ENCODE peak calls at places on chromosomes 16 and 17, in nine cellular contexts. One of them, this sample, is unnamed.

GRCh38 chr17:27245230-27245696 is 48.7 kb upstream of the WSB1 start:
- DNase-seq in astrocyte of the spinal cord: peak; percentile 81
- DNase-seq in DND-41: peak; percentile 44
- DNase-seq in A549: peak; percentile 95
- DNase-seq in left lung: peak; percentile 92
- DNase-seq in BE2C: peak; percentile 76
- DNase-seq in AG09309: peak; percentile 62
- DNase-seq in GM12864: peak; percentile 51
- DNase-seq in tibial artery: peak; percentile 95
- DNase-seq in this sample: peak; percentile 93

GRCh38 chr17:79562806-79563141 is 48.1 kb downstream of the RBFOX3 start:
- DNase-seq in AG09309: no peak
- DNase-seq in A549: no peak
- DNase-seq in left lung: no peak
- DNase-seq in DND-41: no peak
- DNase-seq in BE2C: no peak
- DNase-seq in GM12864: no peak
- DNase-seq in tibial artery: no peak
- DNase-seq in astrocyte of the spinal cord: no peak
- DNase-seq in this sample: no peak

GRCh38 chr17:37089998-37090397 is 141.2 kb downstream of the AATF start:
- DNase-seq in GM12864: peak; percentile 27
- DNase-seq in A549: no peak
- DNase-seq in astrocyte of the spinal cord: no peak
- DNase-seq in DND-41: peak; percentile 40
- DNase-seq in AG09309: no peak
- DNase-seq in BE2C: no peak
- DNase-seq in tibial artery: no peak
- DNase-seq in left lung: no peak
- DNase-seq in this sample: no peak

GRCh38 chr17:17063546-17064122 is 21.4 kb downstream of the MPRIP start:
- DNase-seq in DND-41: no peak
- DNase-seq in left lung: peak; percentile 81
- DNase-seq in AG09309: no peak
- DNase-seq in A549: no peak
- DNase-seq in BE2C: no peak
- DNase-seq in astrocyte of the spinal cord: no peak
- DNase-seq in GM12864: no peak
- DNase-seq in tibial artery: peak; percentile 94
- DNase-seq in this sample: no peak

GRCh38 chr16:13110124-13110796 is 208.9 kb downstream of the SHISA9 start:
- DNase-seq in left lung: no peak
- DNase-seq in DND-41: no peak
- DNase-seq in A549: peak; percentile 39
- DNase-seq in AG09309: no peak
- DNase-seq in tibial artery: peak; percentile 79
- DNase-seq in astrocyte of the spinal cord: peak; percentile 55
- DNase-seq in BE2C: no peak
- DNase-seq in GM12864: no peak
- DNase-seq in this sample: peak; percentile 93

GRCh38 chr16:82425661-82426060 is 201.1 kb upstream of the CDH13 start:
- DNase-seq in GM12864: no peak
- DNase-seq in tibial artery: no peak
- DNase-seq in AG09309: no peak
- DNase-seq in BE2C: no peak
- DNase-seq in left lung: no peak
- DNase-seq in astrocyte of the spinal cord: no peak
- DNase-seq in A549: no peak
- DNase-seq in DND-41: no peak
- DNase-seq in this sample: no peak

GRCh38 chr17:57563968-57564367 is 181.1 kb downstream of the CCDC182 start:
- DNase-seq in A549: no peak
- DNase-seq in astrocyte of the spinal cord: no peak
- DNase-seq in GM12864: no peak
- DNase-seq in AG09309: no peak
- DNase-seq in tibial artery: no peak
- DNase-seq in BE2C: peak; percentile 75
- DNase-seq in DND-41: no peak
- DNase-seq in left lung: no peak
- DNase-seq in this sample: no peak

GRCh38 chr17:3639981-3640596 is 3.5 kb downstream of the CTNS start:
- DNase-seq in BE2C: no peak
- DNase-seq in A549: no peak
- DNase-seq in GM12864: no peak
- DNase-seq in left lung: no peak
- DNase-seq in astrocyte of the spinal cord: peak; percentile 47
- DNase-seq in AG09309: peak; percentile 45
- DNase-seq in DND-41: no peak
- DNase-seq in tibial artery: no peak
- DNase-seq in this sample: peak; percentile 49

GRCh38 chr16:31870809-31871208 is 2.8 kb upstream of the ZNF267 start:
- DNase-seq in GM12864: no peak
- DNase-seq in DND-41: no peak
- DNase-seq in tibial artery: no peak
- DNase-seq in AG09309: no peak
- DNase-seq in BE2C: no peak
- DNase-seq in left lung: no peak
- DNase-seq in A549: no peak
- DNase-seq in astrocyte of the spinal cord: no peak
- DNase-seq in this sample: no peak

GRCh38 chr16:84034516-84034915 is 8.1 kb downstream of the SLC38A8 start:
- DNase-seq in tibial artery: no peak
- DNase-seq in DND-41: no peak
- DNase-seq in BE2C: no peak
- DNase-seq in astrocyte of the spinal cord: no peak
- DNase-seq in AG09309: no peak
- DNase-seq in GM12864: no peak
- DNase-seq in A549: no peak
- DNase-seq in left lung: no peak
- DNase-seq in this sample: no peak

GRCh38 chr16:4410335-4411075 is 5.9 kb downstream of the CORO7 start:
- DNase-seq in tibial artery: peak; percentile 47
- DNase-seq in astrocyte of the spinal cord: peak; percentile 93
- DNase-seq in DND-41: no peak
- DNase-seq in BE2C: peak; percentile 88
- DNase-seq in GM12864: no peak
- DNase-seq in A549: no peak
- DNase-seq in left lung: no peak
- DNase-seq in AG09309: no peak
- DNase-seq in this sample: peak; percentile 95

GRCh38 chr16:8199390-8199789 is 390.9 kb downstream of the TMEM114 start:
- DNase-seq in BE2C: no peak
- DNase-seq in AG09309: no peak
- DNase-seq in GM12864: no peak
- DNase-seq in left lung: no peak
- DNase-seq in tibial artery: no peak
- DNase-seq in astrocyte of the spinal cord: no peak
- DNase-seq in DND-41: no peak
- DNase-seq in A549: no peak
- DNase-seq in this sample: no peak

DNA sequence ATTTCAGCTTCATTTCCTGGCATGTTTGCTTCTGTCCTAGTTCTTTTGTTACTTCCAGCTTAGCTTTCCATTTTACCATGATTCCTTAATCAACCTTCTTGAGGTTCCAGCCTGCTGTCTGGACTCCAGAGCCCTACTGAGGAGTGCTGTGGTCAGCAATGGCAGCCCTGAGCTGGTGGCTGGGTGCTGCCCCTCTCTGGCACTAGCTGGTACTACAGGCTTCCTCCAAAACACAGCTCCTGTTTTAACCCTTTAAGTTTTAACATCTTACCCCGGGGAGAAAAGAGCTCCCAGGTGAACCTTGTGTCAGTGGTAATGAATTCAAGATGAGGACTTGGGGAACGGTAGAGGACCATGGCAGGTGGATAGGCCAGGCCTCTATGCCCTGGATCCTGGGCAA is 395.5 kb downstream of the TMEM114 start:
- DNase-seq in DND-41: no peak
- DNase-seq in AG09309: no peak
- DNase-seq in left lung: no peak
- DNase-seq in BE2C: peak; percentile 9
- DNase-seq in astrocyte of the spinal cord: no peak
- DNase-seq in GM12864: no peak
- DNase-seq in tibial artery: no peak
- DNase-seq in A549: no peak
- DNase-seq in this sample: no peak
- TF ChIP-seq CTCF in DND-41: peak; percentile 43
- TF ChIP-seq CTCF in AG09309: peak; percentile 5
- TF ChIP-seq CTCF in left lung: no peak
- TF ChIP-seq CTCF in BE2C: peak; percentile 42
- TF ChIP-seq CTCF in astrocyte of the spinal cord: no peak
- TF ChIP-seq CTCF in GM12864: peak; percentile 32
- TF ChIP-seq CTCF in tibial artery: no peak
- TF ChIP-seq CTCF in A549: no peak
- TF ChIP-seq CTCF in this sample: no peak

DNA sequence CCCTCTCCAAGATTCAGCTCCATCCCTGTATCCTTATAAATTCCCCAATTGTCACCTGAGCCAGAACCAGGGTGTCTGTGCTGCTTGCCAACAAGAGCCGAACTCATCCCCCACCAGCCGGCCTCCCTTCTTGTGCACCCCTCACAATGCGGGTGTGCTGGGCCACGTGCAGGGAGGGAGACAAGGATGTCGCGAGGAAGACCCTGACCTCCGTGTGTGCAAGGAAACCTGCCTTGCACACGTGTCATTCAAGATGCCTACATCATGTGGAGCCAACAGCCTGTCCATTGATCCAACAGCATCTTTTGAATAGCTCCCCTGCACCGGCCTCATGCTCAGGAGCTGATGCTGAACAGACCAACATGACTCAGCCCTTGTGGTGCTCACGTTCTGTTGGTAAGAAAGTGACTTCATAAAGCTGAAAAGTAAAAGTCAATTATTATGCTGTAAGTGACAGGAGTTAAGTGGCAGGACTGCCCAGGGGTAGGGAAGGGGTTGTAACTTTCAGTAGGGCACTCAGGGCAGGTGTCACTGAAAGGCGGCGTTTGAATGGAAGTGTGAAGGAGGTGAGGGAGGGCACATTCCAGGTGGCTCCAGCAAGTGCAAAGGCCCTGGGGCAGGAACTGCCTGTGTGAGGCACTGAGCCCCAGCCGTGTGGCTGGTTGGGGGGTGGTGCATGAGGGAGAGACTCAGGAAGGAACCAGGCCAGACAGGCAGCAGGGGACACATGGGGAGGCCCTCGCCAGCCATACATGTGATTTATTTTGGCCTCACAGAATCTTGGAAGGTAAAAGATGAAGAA is 302.2 kb downstream of the FOXL1 start:
- DNase-seq in GM12864: no peak
- DNase-seq in BE2C: no peak
- DNase-seq in A549: no peak
- DNase-seq in AG09309: no peak
- DNase-seq in tibial artery: no peak
- DNase-seq in DND-41: no peak
- DNase-seq in astrocyte of the spinal cord: no peak
- DNase-seq in left lung: no peak
- DNase-seq in this sample: peak; percentile 56
- H3K4me3 ChIP-seq in GM12864: no peak overlapping the region
- H3K4me3 ChIP-seq in BE2C: no peak overlapping the region
- H3K4me3 ChIP-seq in A549: no peak overlapping the region
- H3K4me3 ChIP-seq in AG09309: no peak overlapping the region
- H3K4me3 ChIP-seq in tibial artery: no peak overlapping the region
- H3K4me3 ChIP-seq in DND-41: no peak overlapping the region
- H3K4me3 ChIP-seq in astrocyte of the spinal cord: no peak overlapping the region
- H3K4me3 ChIP-seq in left lung: no peak overlapping the region
- H3K4me3 ChIP-seq in this sample: no peak overlapping the region

DNA sequence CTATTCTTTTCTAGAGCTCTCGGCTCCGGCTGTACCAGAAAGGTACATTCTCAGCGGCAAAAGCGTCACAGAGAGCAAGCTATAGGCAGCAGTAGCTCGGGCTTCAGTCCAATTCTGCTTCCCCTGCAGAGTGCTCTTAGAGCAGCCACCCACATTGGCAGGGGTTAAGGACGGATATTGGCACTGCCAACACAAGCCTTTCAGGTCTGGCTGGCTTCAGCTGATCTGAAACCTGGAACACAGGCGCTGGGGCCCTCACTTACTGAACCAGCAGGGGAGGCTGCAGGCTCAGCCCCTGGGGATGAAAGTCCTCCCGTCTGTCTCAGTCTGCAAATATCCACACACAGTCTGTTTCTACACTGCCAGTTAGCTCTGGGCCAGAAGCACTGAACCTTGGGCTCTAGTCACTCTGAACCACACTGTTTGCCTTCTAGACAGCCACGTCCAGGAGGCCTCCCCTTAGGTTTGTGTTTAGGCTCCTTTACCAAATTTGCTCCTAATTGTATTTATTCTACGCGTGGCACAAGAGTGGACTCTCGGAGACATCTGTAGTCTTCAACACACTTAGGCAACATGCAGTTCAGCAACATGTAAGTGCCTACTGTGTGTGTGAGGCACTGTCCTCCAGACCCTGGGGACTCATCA is 40.1 kb downstream of the HIC1 start:
- DNase-seq in left lung: peak; percentile 81
- DNase-seq in DND-41: no peak
- DNase-seq in tibial artery: peak; percentile 86
- DNase-seq in GM12864: no peak
- DNase-seq in astrocyte of the spinal cord: peak; percentile 84
- DNase-seq in BE2C: peak; percentile 49
- DNase-seq in AG09309: no peak
- DNase-seq in A549: no peak
- DNase-seq in this sample: peak; percentile 80
- TF ChIP-seq CTCF in left lung: peak; percentile 18
- TF ChIP-seq CTCF in DND-41: peak; percentile 31
- TF ChIP-seq CTCF in tibial artery: peak; percentile 85
- TF ChIP-seq CTCF in GM12864: peak; percentile 60
- TF ChIP-seq CTCF in astrocyte of the spinal cord: peak; percentile 97
- TF ChIP-seq CTCF in BE2C: peak; percentile 62
- TF ChIP-seq CTCF in AG09309: peak; percentile 72
- TF ChIP-seq CTCF in A549: no peak
- TF ChIP-seq CTCF in this sample: peak; percentile 46

DNA sequence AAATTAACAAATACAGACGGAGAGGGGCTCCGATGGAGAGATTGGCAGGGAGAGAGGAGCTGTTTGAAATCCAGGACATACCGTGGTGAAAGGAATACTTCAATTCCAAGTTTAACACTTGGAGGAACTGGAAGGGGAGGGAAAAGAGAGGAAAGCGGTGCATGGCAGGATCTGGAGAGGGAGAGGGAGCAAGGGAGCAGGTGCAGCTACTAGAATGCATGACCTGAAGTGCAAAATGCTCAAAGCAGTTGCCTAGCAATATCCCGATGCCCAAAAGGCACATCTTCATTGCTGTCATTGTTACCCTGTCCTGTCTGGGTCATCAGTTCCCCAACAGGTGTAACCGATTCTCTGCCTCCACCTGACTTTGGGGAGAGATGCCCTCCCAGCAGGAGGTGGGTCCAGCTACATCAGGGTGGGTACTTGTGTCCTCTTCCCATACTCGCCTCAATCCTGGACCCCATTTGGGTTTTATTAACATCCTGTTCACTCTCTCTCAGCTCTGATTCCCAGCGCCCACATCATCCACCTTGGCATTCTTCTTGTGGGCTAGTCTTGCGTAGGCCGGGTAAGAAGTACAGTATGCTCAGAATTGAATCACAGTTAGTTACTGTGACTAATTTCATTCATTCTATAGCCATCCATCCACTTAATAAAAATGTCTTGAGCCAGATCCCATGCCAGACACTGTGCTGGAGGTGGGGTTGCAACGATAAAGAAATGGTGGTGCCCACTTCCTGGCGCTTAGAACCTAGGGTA is 37.4 kb upstream of the EMP2 start:
- DNase-seq in A549: no peak
- DNase-seq in DND-41: no peak
- DNase-seq in left lung: no peak
- DNase-seq in GM12864: no peak
- DNase-seq in astrocyte of the spinal cord: peak; percentile 29
- DNase-seq in AG09309: no peak
- DNase-seq in BE2C: no peak
- DNase-seq in tibial artery: no peak
- DNase-seq in this sample: no peak
- H3K4me3 ChIP-seq in A549: no peak overlapping the region
- H3K4me3 ChIP-seq in DND-41: no peak overlapping the region
- H3K4me3 ChIP-seq in left lung: no peak overlapping the region
- H3K4me3 ChIP-seq in GM12864: no peak overlapping the region
- H3K4me3 ChIP-seq in astrocyte of the spinal cord: no peak overlapping the region
- H3K4me3 ChIP-seq in AG09309: no peak overlapping the region
- H3K4me3 ChIP-seq in BE2C: no peak overlapping the region
- H3K4me3 ChIP-seq in tibial artery: no peak overlapping the region
- H3K4me3 ChIP-seq in this sample: no peak overlapping the region

This sample was measured in foreskin fibroblast.